ENCODE peak calls at places on chromosomes 4 and X, in four cellular contexts. J is GM12878, Z is endodermal cell, Y is right atrium auricular region. C is an unnamed sample.
A peak's percentile ranks its signal among the peaks of the same experiment; 100 is the strongest.

GRCh38 chr4:30402276-30402675 is 317.9 kb upstream of the PCDH7 start:
- DNase-seq in Y (no peak), J (no peak), Z (no peak), C (no peak)

GRCh38 chr4:25451676-25452075 is 74.6 kb downstream of the ANAPC4 start:
- DNase-seq in J (no peak), Y (no peak), Z (no peak), C (no peak)

GRCh38 chr4:143399113-143399949 is 62.7 kb downstream of the GAB1 start:
- DNase-seq in J (no peak), Z (no peak), Y (no peak), C (no peak)

GRCh38 chrX:149513713-149514427 is 8.8 kb upstream of the IDS start:
- DNase-seq in Y (no peak), J (no peak), Z (no peak), C (no peak)

GRCh38 chr4:82864336-82865001 is 26.5 kb downstream of the SEC31A start:
- DNase-seq in J (no peak), Z (no peak), Y (no peak), C (no peak)

GRCh38 chr4:88697113-88697512 is 516 bp downstream of the NAP1L5 start:
- DNase-seq in Y (no peak), J (no peak), Z (no peak), C (no peak)

GRCh38 chr4:150229538-150229937 is 151.3 kb downstream of the DCLK2 start:
- DNase-seq in Y (no peak), Z (no peak), J (no peak), C (peak; percentile 42)

GRCh38 chr4:6342530-6343293 is 73.1 kb downstream of the WFS1 start:
- DNase-seq in Z (no peak), Y (peak; percentile 64), J (no peak), C (no peak)

GRCh38 chrX:48496660-48497059 is 12.1 kb upstream of the PORCN start:
- DNase-seq in J (no peak), Z (no peak), Y (no peak), C (no peak)

GRCh38 chrX:72716766-72717165 is 2.7 kb upstream of the PHKA1 start:
- DNase-seq in Y (no peak), Z (no peak), J (no peak), C (no peak)

GRCh38 chr4:76782837-76783236 is 115.1 kb downstream of the SOWAHB start:
- DNase-seq in Y (no peak), J (no peak), Z (no peak), C (peak; percentile 49)

GRCh38 chr4:57023104-57023503 is 44.4 kb downstream of the POLR2B start:
- DNase-seq in Z (no peak), Y (no peak), J (no peak), C (peak; percentile 45)

GRCh38 chr4:113162089-113162488 is 112.6 kb downstream of the ANK2 start:
- DNase-seq in Z (no peak), J (no peak), Y (no peak), C (no peak)

GRCh38 chrX:45860450-45860849 is 659.8 kb upstream of the DIPK2B start:
- DNase-seq in Y (no peak), Z (peak; percentile 51), J (no peak), C (no peak)

GRCh38 chrX:83077606-83078005 is 430.5 kb upstream of the POU3F4 start:
- DNase-seq in Y (no peak), J (no peak), Z (no peak), C (no peak)

GRCh38 chrX:39903343-39903742 is 194.4 kb downstream of the BCOR start:
- DNase-seq in Z (no peak), J (no peak), Y (no peak), C (no peak)

GRCh38 chr4:15197005-15197404 is 194.7 kb downstream of the CPEB2 start:
- DNase-seq in Y (no peak), Z (peak; percentile 75), J (no peak), C (peak; percentile 5)

GRCh38 chr4:125359960-125360628 is 45.3 kb downstream of the FAT4 start:
- DNase-seq in Y (no peak), J (no peak), Z (no peak), C (no peak)

GRCh38 chr4:61210186-61210939 is 10.2 kb downstream of the ADGRL3 start:
- DNase-seq in J (no peak), Y (no peak), Z (peak; percentile 78), C (no peak)

GRCh38 chrX:70324326-70324725 is 34.4 kb downstream of the KIF4A start:
- DNase-seq in Y (no peak), J (no peak), Z (no peak), C (no peak)

DNA sequence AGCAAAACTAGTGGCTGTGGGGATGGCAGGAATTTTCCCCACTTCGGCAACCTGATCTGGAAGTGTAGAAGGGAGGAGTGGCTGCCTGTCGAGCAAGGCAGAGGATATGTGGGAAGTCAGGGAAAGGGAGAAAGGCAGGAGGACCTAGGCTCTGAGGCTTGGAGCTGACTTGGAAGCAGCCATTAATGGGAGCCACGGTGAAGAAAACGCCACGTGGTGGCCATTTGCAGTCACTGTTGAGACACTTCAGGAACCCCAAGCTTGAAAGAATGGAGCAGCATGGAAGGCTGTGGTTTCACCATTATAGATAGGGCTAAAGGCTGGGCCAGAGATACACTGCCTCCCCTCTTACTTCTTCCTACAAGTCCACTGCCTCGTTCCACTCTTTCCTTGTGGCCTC is 41.8 kb upstream of the MAML3 start:
- DNase-seq in Y (no peak), Z (no peak), J (no peak), C (no peak)
- TF ChIP-seq CTCF in Y (no peak), Z (peak; percentile 21), J (no peak), C (no peak)

GRCh38 chrX:11899091-11899490 is 141.1 kb downstream of the MSL3 start:
- DNase-seq in J (no peak), Y (no peak), Z (no peak), C (peak; percentile 42)
- H3K27ac ChIP-seq in J (no peak overlapping the region), Y (no peak overlapping the region), Z (no peak overlapping the region), C (no peak overlapping the region)

GRCh38 chrX:38189431-38190128 is 31.1 kb downstream of the SRPX start:
- DNase-seq in J (no peak), Z (no peak), Y (no peak), C (no peak)

GRCh38 chrX:38192007-38192625 is 28.6 kb downstream of the SRPX start:
- DNase-seq in Y (no peak), J (no peak), Z (peak; percentile 65), C (peak; percentile 12)
- TF ChIP-seq CTCF in Y (peak; percentile 57), J (peak; percentile 54), Z (peak; percentile 71), C (peak; percentile 40)

GRCh38 chrX:118727686-118728339 is 407 bp downstream of the IL13RA1 start:
- DNase-seq in Y (no peak), Z (no peak), J (no peak), C (no peak)

GRCh38 chrX:118724352-118724751 is 3.1 kb upstream of the IL13RA1 start:
- DNase-seq in Z (no peak), Y (no peak), J (no peak), C (no peak)

GRCh38 chrX:118726887-118727685 is at the start of gene IL13RA1:
- DNase-seq in Z (peak; percentile 91), J (no peak), Y (peak; percentile 75), C (peak; percentile 78)

GRCh38 chrX:118723376-118723775 is 4.0 kb upstream of the IL13RA1 start:
- DNase-seq in J (no peak), Z (no peak), Y (no peak), C (no peak)

DNA sequence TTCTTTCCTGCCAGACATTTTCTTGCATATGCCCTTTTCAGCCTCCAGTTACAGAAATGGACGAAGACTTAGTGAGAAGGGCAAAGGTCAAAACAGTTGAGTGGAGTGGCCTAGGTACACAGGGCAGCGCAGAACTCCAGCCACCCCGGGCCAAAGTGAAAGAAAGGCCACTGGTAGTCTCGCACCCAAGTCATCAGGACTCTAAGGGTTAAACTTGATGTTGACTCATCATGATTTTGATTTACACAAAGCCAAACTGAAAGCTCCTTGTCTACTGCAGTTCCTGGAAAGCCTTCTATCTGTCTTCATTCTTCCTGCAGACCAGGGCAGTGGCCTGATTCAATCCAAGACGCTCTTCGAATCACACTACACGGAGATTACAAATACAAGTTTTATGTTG is 2.6 kb upstream of the IL13RA1 start:
- DNase-seq in J (no peak), Z (no peak), Y (no peak), C (no peak)
- H3K27ac ChIP-seq in J (no peak overlapping the region), Z (no peak overlapping the region), Y (no peak overlapping the region), C (no peak overlapping the region)

GRCh38 chr4:3232871-3233271 is 16.1 kb upstream of the MSANTD1 start:
- DNase-seq in Z (no peak), Y (no peak), J (no peak), C (no peak)

GRCh38 chr4:3235030-3235345 is 14.0 kb upstream of the MSANTD1 start:
- DNase-seq in Y (no peak), Z (no peak), J (no peak), C (no peak)

GRCh38 chr4:3234171-3235029 is 14.6 kb upstream of the MSANTD1 start:
- DNase-seq in Y (no peak), Z (no peak), J (no peak), C (no peak)

GRCh38 chr4:3232001-3232400 is 17.0 kb upstream of the MSANTD1 start:
- DNase-seq in J (no peak), Z (no peak), Y (no peak), C (no peak)

GRCh38 chr4:3233391-3234071 is 15.4 kb upstream of the MSANTD1 start:
- DNase-seq in J (no peak), Y (no peak), Z (no peak), C (peak; percentile 13)
- TF ChIP-seq CTCF in J (no peak), Y (no peak), Z (no peak), C (no peak)

GRCh38 chr4:187604984-187605383 is 390.6 kb upstream of the ZFP42 start:
- DNase-seq in J (no peak), Y (no peak), Z (peak; percentile 57), C (no peak)

GRCh38 chr4:187606581-187606980 is 389.0 kb upstream of the ZFP42 start:
- DNase-seq in J (no peak), Y (no peak), Z (peak; percentile 76), C (peak; percentile 59)

GRCh38 chr4:187612211-187612780 is 383.3 kb upstream of the ZFP42 start:
- DNase-seq in Z (no peak), J (no peak), Y (no peak), C (no peak)

GRCh38 chr4:187603093-187603395 is 392.5 kb upstream of the ZFP42 start:
- DNase-seq in Z (no peak), J (no peak), Y (no peak), C (no peak)

DNA sequence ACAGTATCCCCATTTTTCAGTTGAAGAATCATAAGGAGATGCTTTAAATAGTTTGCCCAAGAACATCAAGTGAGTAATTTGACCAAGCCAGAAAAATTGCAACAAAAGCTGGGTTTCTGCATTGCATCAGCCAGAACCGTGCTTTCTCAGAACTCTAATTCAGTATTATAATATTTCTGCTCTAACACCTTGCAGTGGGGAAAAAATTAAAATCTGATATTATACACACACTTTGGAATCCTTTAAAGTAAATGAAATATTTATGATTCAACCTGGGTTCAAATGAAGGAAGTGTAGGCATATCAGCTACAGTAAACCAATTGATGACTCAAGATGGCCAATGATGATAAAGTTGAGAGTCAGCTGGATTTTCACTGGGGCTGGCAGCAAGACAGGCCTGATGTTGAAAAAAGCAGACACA is 387.6 kb upstream of the ZFP42 start:
- DNase-seq in Z (no peak), J (no peak), Y (no peak), C (peak; percentile 3)
- H3K27ac ChIP-seq in Z (no peak overlapping the region), J (no peak overlapping the region), Y (no peak overlapping the region), C (no peak overlapping the region)

GRCh38 chrX:23134171-23134570 is 134.4 kb downstream of the DDX53 start:
- DNase-seq in J (no peak), Z (no peak), Y (no peak), C (no peak)
- TF ChIP-seq CTCF in J (no peak), Z (no peak), Y (no peak), C (no peak)